ENCODE peak calls at places on chromosomes 5 and 9, in six cellular contexts. One of them, this sample, is unnamed. For H3K36me3, the result is how much of the 10 kb centered on the place peaks cover.

GRCh38 chr9:96651626-96652025 is 3.5 kb downstream of the PRXL2C start:
- DNase-seq in CD8-positive, alpha-beta T cell: no peak
- DNase-seq in ovary: no peak
- DNase-seq in CD8-positive, alpha-beta memory T cell: peak
- DNase-seq in left ventricle myocardium inferior: no peak
- DNase-seq in fibroblast of lung: no peak
- DNase-seq in this sample: no peak

GRCh38 chr5:1212271-1212670 is 10.9 kb downstream of the SLC6A19 start:
- DNase-seq in CD8-positive, alpha-beta T cell: no peak
- DNase-seq in ovary: no peak
- DNase-seq in CD8-positive, alpha-beta memory T cell: no peak
- DNase-seq in left ventricle myocardium inferior: no peak
- DNase-seq in fibroblast of lung: no peak
- DNase-seq in this sample: no peak

GRCh38 chr5:143206194-143207053 is 197.1 kb downstream of the NR3C1 start:
- DNase-seq in CD8-positive, alpha-beta T cell: no peak
- DNase-seq in ovary: no peak
- DNase-seq in CD8-positive, alpha-beta memory T cell: no peak
- DNase-seq in left ventricle myocardium inferior: no peak
- DNase-seq in fibroblast of lung: no peak
- DNase-seq in this sample: no peak

GRCh38 chr5:168334161-168335094 is 43.0 kb downstream of the WWC1 start:
- DNase-seq in CD8-positive, alpha-beta T cell: no peak
- DNase-seq in ovary: peak
- DNase-seq in CD8-positive, alpha-beta memory T cell: no peak
- DNase-seq in left ventricle myocardium inferior: no peak
- DNase-seq in fibroblast of lung: peak
- DNase-seq in this sample: no peak

GRCh38 chr5:160293901-160294561 is 18.3 kb downstream of the CCNJL start:
- DNase-seq in CD8-positive, alpha-beta T cell: no peak
- DNase-seq in ovary: no peak
- DNase-seq in CD8-positive, alpha-beta memory T cell: no peak
- DNase-seq in left ventricle myocardium inferior: peak
- DNase-seq in fibroblast of lung: peak
- DNase-seq in this sample: no peak

GRCh38 chr5:164052536-164053090 is 547.2 kb downstream of the MAT2B start:
- DNase-seq in CD8-positive, alpha-beta T cell: no peak
- DNase-seq in ovary: no peak
- DNase-seq in CD8-positive, alpha-beta memory T cell: no peak
- DNase-seq in left ventricle myocardium inferior: no peak
- DNase-seq in fibroblast of lung: peak
- DNase-seq in this sample: no peak

GRCh38 chr9:91677354-91677753 is 253.7 kb upstream of the NFIL3 start:
- DNase-seq in CD8-positive, alpha-beta T cell: no peak
- DNase-seq in ovary: no peak
- DNase-seq in CD8-positive, alpha-beta memory T cell: no peak
- DNase-seq in left ventricle myocardium inferior: no peak
- DNase-seq in fibroblast of lung: peak
- DNase-seq in this sample: no peak

GRCh38 chr9:21252727-21253547 is 13.1 kb upstream of the IFNA14 start:
- DNase-seq in CD8-positive, alpha-beta T cell: no peak
- DNase-seq in ovary: no peak
- DNase-seq in CD8-positive, alpha-beta memory T cell: peak
- DNase-seq in left ventricle myocardium inferior: peak
- DNase-seq in fibroblast of lung: peak
- DNase-seq in this sample: no peak

GRCh38 chr9:132242621-132243155 is 80.8 kb downstream of the NTNG2 start:
- DNase-seq in CD8-positive, alpha-beta T cell: no peak
- DNase-seq in ovary: no peak
- DNase-seq in CD8-positive, alpha-beta memory T cell: no peak
- DNase-seq in left ventricle myocardium inferior: no peak
- DNase-seq in fibroblast of lung: no peak
- DNase-seq in this sample: no peak

GRCh38 chr9:101705135-101705661 is 33.2 kb downstream of the GRIN3A start:
- DNase-seq in CD8-positive, alpha-beta T cell: peak
- DNase-seq in ovary: no peak
- DNase-seq in CD8-positive, alpha-beta memory T cell: peak
- DNase-seq in left ventricle myocardium inferior: peak
- DNase-seq in fibroblast of lung: no peak
- DNase-seq in this sample: no peak

GRCh38 chr5:149049371-149049781 is 13.5 kb downstream of the SH3TC2 start:
- DNase-seq in CD8-positive, alpha-beta T cell: no peak
- DNase-seq in ovary: no peak
- DNase-seq in CD8-positive, alpha-beta memory T cell: no peak
- DNase-seq in left ventricle myocardium inferior: no peak
- DNase-seq in fibroblast of lung: no peak
- DNase-seq in this sample: no peak

GRCh38 chr5:72510610-72511121 is 3.5 kb upstream of the ZNF366 start:
- DNase-seq in CD8-positive, alpha-beta T cell: no peak
- DNase-seq in ovary: no peak
- DNase-seq in CD8-positive, alpha-beta memory T cell: no peak
- DNase-seq in left ventricle myocardium inferior: no peak
- DNase-seq in fibroblast of lung: peak
- DNase-seq in this sample: peak

GRCh38 chr5:162068412-162068811 is 839 bp downstream of the GABRG2 start:
- DNase-seq in CD8-positive, alpha-beta T cell: no peak
- DNase-seq in ovary: no peak
- DNase-seq in CD8-positive, alpha-beta memory T cell: no peak
- DNase-seq in left ventricle myocardium inferior: no peak
- DNase-seq in fibroblast of lung: peak
- DNase-seq in this sample: peak

GRCh38 chr9:133538851-133539250 is 4.3 kb downstream of the ADAMTSL2 start:
- DNase-seq in CD8-positive, alpha-beta T cell: no peak
- DNase-seq in ovary: no peak
- DNase-seq in CD8-positive, alpha-beta memory T cell: no peak
- DNase-seq in left ventricle myocardium inferior: no peak
- DNase-seq in fibroblast of lung: no peak
- DNase-seq in this sample: no peak

GRCh38 chr5:100800552-100800951 is 102.5 kb downstream of the ST8SIA4 start:
- DNase-seq in CD8-positive, alpha-beta T cell: no peak
- DNase-seq in ovary: no peak
- DNase-seq in CD8-positive, alpha-beta memory T cell: no peak
- DNase-seq in left ventricle myocardium inferior: no peak
- DNase-seq in fibroblast of lung: peak
- DNase-seq in this sample: no peak

GRCh38 chr5:68229416-68229815 is 13.9 kb downstream of the PIK3R1 start:
- DNase-seq in CD8-positive, alpha-beta T cell: no peak
- DNase-seq in ovary: no peak
- DNase-seq in CD8-positive, alpha-beta memory T cell: no peak
- DNase-seq in left ventricle myocardium inferior: no peak
- DNase-seq in fibroblast of lung: no peak
- DNase-seq in this sample: no peak

GRCh38 chr5:68226564-68227073 is 11.1 kb downstream of the PIK3R1 start:
- DNase-seq in CD8-positive, alpha-beta T cell: no peak
- DNase-seq in ovary: no peak
- DNase-seq in CD8-positive, alpha-beta memory T cell: no peak
- DNase-seq in left ventricle myocardium inferior: no peak
- DNase-seq in fibroblast of lung: no peak
- DNase-seq in this sample: no peak

GRCh38 chr5:68225188-68225910 is 9.8 kb downstream of the PIK3R1 start:
- DNase-seq in CD8-positive, alpha-beta T cell: no peak
- DNase-seq in ovary: no peak
- DNase-seq in CD8-positive, alpha-beta memory T cell: no peak
- DNase-seq in left ventricle myocardium inferior: peak
- DNase-seq in fibroblast of lung: peak
- DNase-seq in this sample: no peak

GRCh38 chr5:68225911-68226563 is 10.5 kb downstream of the PIK3R1 start:
- DNase-seq in CD8-positive, alpha-beta T cell: no peak
- DNase-seq in ovary: no peak
- DNase-seq in CD8-positive, alpha-beta memory T cell: no peak
- DNase-seq in left ventricle myocardium inferior: peak
- DNase-seq in fibroblast of lung: no peak
- DNase-seq in this sample: peak

DNA sequence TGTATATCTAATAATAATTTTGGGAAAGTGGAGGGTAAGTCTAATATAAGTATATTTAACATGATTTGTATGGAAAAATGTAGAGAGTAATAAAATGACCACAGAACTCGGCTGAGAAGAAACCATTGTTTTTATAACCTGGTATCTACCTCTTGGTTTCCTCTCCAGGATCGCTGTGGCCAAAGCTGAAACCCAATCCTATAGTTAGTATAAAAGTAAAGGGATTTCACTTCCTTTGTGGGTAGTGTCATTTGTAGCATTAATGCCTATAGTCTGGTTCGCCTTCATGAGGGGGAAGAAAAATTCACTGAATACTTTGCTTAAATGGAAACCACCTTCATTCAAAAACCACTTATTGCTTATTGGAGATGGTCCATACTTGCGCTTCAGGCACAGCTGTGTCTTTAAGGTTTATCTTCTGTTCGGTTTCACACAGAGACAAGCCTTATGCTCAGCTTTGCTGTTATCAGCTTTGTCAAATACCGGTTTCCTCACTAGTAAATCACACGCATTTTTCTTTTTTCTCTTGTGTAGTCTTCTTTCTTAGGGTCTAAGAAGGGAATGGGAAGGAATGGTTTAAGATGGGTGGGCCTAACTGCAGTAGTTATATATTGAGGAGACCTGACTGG is 12.1 kb downstream of the PIK3R1 start:
- DNase-seq in CD8-positive, alpha-beta T cell: no peak
- DNase-seq in ovary: no peak
- DNase-seq in CD8-positive, alpha-beta memory T cell: no peak
- DNase-seq in left ventricle myocardium inferior: no peak
- DNase-seq in fibroblast of lung: no peak
- DNase-seq in this sample: no peak
- H3K36me3 ChIP-seq in CD8-positive, alpha-beta T cell: under half
- H3K36me3 ChIP-seq in ovary: under half
- H3K36me3 ChIP-seq in CD8-positive, alpha-beta memory T cell: under half
- H3K36me3 ChIP-seq in left ventricle myocardium inferior: under half
- H3K36me3 ChIP-seq in fibroblast of lung: under half
- H3K36me3 ChIP-seq in this sample: under half

GRCh38 chr5:55415071-55415470 is 107.3 kb downstream of the MTREX start:
- DNase-seq in CD8-positive, alpha-beta T cell: no peak
- DNase-seq in ovary: no peak
- DNase-seq in CD8-positive, alpha-beta memory T cell: no peak
- DNase-seq in left ventricle myocardium inferior: no peak
- DNase-seq in fibroblast of lung: peak
- DNase-seq in this sample: no peak

GRCh38 chr5:55416306-55416705 is 108.5 kb downstream of the MTREX start:
- DNase-seq in CD8-positive, alpha-beta T cell: no peak
- DNase-seq in ovary: no peak
- DNase-seq in CD8-positive, alpha-beta memory T cell: no peak
- DNase-seq in left ventricle myocardium inferior: no peak
- DNase-seq in fibroblast of lung: peak
- DNase-seq in this sample: no peak

GRCh38 chr5:55410840-55411239 is 103.1 kb downstream of the MTREX start:
- DNase-seq in CD8-positive, alpha-beta T cell: no peak
- DNase-seq in ovary: no peak
- DNase-seq in CD8-positive, alpha-beta memory T cell: no peak
- DNase-seq in left ventricle myocardium inferior: no peak
- DNase-seq in fibroblast of lung: no peak
- DNase-seq in this sample: no peak

GRCh38 chr5:55411881-55412280 is 104.1 kb downstream of the MTREX start:
- DNase-seq in CD8-positive, alpha-beta T cell: no peak
- DNase-seq in ovary: no peak
- DNase-seq in CD8-positive, alpha-beta memory T cell: peak
- DNase-seq in left ventricle myocardium inferior: no peak
- DNase-seq in fibroblast of lung: no peak
- DNase-seq in this sample: no peak

DNA sequence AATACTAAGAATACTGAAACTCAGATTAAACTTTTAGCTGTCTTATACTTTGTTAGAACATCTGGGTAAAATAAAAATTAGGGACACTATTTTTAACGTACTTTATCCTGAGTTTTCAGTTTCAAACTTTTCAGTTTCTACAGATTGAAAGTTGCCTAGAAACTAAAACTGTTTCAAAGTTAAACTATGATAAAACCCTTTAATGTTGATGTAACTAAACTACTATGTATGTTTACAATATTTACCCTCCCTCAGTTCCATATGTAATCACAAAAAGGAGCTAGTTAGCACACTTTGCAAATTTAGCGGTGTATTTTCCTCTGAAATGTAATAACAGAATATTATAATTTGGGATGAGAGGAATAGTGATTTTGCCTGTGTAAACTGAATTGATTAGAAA is 105.9 kb downstream of the MTREX start:
- DNase-seq in CD8-positive, alpha-beta T cell: no peak
- DNase-seq in ovary: no peak
- DNase-seq in CD8-positive, alpha-beta memory T cell: no peak
- DNase-seq in left ventricle myocardium inferior: no peak
- DNase-seq in fibroblast of lung: no peak
- DNase-seq in this sample: no peak
- H3K36me3 ChIP-seq in CD8-positive, alpha-beta T cell: under half
- H3K36me3 ChIP-seq in ovary: under half
- H3K36me3 ChIP-seq in CD8-positive, alpha-beta memory T cell: under half
- H3K36me3 ChIP-seq in left ventricle myocardium inferior: under half
- H3K36me3 ChIP-seq in fibroblast of lung: under half
- H3K36me3 ChIP-seq in this sample: under half

DNA sequence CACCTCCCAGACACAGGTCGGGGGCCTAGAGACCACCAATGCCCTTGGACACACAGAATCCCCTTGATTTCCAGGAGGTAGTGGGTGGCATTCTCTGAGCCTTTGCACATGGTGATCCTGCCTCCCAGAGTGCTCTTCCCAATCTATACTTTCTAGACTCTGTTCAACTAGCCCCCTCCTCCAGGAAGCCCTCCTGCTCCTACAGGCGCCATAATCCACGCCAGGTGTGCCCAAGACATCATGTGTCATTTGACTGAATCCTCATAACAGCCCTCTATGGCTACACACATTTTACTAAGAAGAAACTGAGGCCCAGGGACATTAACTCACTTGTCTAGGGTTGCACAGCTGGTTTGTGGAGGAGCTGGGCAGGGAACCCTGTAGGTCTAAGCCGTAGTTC is 7.1 kb downstream of the BBLN start:
- DNase-seq in CD8-positive, alpha-beta T cell: no peak
- DNase-seq in ovary: no peak
- DNase-seq in CD8-positive, alpha-beta memory T cell: no peak
- DNase-seq in left ventricle myocardium inferior: no peak
- DNase-seq in fibroblast of lung: no peak
- DNase-seq in this sample: no peak
- H3K36me3 ChIP-seq in CD8-positive, alpha-beta T cell: under half
- H3K36me3 ChIP-seq in ovary: under half
- H3K36me3 ChIP-seq in CD8-positive, alpha-beta memory T cell: under half
- H3K36me3 ChIP-seq in left ventricle myocardium inferior: half or more
- H3K36me3 ChIP-seq in fibroblast of lung: under half
- H3K36me3 ChIP-seq in this sample: half or more

DNA sequence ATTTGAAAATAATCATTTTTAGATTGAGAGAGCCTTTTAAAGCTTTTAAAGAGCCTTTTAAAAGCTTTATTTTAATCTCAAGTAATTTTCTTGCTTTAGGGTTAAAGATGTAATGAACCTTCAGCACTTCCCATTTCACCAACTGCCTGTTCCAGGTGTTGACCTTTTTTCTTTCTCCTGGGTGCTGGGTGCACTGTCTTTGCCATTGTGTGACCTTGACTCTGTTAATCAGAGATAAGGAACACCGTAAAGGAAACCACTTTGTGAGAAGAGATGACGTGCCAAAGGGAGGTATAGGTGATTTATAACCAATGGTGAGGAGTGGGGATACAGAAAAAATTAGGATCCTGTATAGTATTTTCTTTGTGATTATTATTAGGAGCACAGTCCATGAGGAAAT is 68.2 kb downstream of the NAA35 start:
- DNase-seq in CD8-positive, alpha-beta T cell: no peak
- DNase-seq in ovary: no peak
- DNase-seq in CD8-positive, alpha-beta memory T cell: no peak
- DNase-seq in left ventricle myocardium inferior: no peak
- DNase-seq in fibroblast of lung: no peak
- DNase-seq in this sample: no peak
- H3K36me3 ChIP-seq in CD8-positive, alpha-beta T cell: under half
- H3K36me3 ChIP-seq in ovary: under half
- H3K36me3 ChIP-seq in CD8-positive, alpha-beta memory T cell: under half
- H3K36me3 ChIP-seq in left ventricle myocardium inferior: half or more
- H3K36me3 ChIP-seq in fibroblast of lung: under half
- H3K36me3 ChIP-seq in this sample: half or more

GRCh38 chr5:137366526-137366925 is 132.6 kb downstream of the SPOCK1 start:
- DNase-seq in CD8-positive, alpha-beta T cell: no peak
- DNase-seq in ovary: no peak
- DNase-seq in CD8-positive, alpha-beta memory T cell: no peak
- DNase-seq in left ventricle myocardium inferior: no peak
- DNase-seq in fibroblast of lung: peak
- DNase-seq in this sample: no peak
- H3K36me3 ChIP-seq in CD8-positive, alpha-beta T cell: under half
- H3K36me3 ChIP-seq in ovary: under half
- H3K36me3 ChIP-seq in CD8-positive, alpha-beta memory T cell: under half
- H3K36me3 ChIP-seq in left ventricle myocardium inferior: under half
- H3K36me3 ChIP-seq in fibroblast of lung: under half
- H3K36me3 ChIP-seq in this sample: under half